ENCODE peak calls at places on chromosome 4, in seven cellular contexts. M is MCF 10A, T is epithelial cell of esophagus, C is mucosa of descending colon, X is heart left ventricle, I is SK-N-SH, J is lower leg skin. Z is an unnamed sample.

GRCh38 chr4:82128355-82128754 is 245.4 kb downstream of the HNRNPD start:
- DNase-seq in I (no peak), M (no peak), T (no peak), J (no peak), X (no peak), C (no peak), Z (no peak)

GRCh38 chr4:140168474-140168873 is 14.5 kb upstream of the MAML3 start:
- DNase-seq in T (no peak), C (no peak), M (no peak), X (no peak), J (no peak), I (no peak), Z (no peak)

GRCh38 chr4:118740869-118741268 is 55.7 kb downstream of the METTL14 start:
- DNase-seq in J (no peak), T (no peak), I (peak), C (no peak), X (no peak), M (peak), Z (no peak)

GRCh38 chr4:86857341-86858052 is 8.3 kb upstream of the SLC10A6 start:
- DNase-seq in M (no peak), T (peak), I (no peak), C (no peak), J (no peak), X (no peak), Z (no peak)

GRCh38 chr4:189912170-189912569 is 28.5 kb upstream of the FRG1 start:
- DNase-seq in J (no peak), X (no peak), T (peak), C (no peak), M (no peak), I (no peak), Z (no peak)

GRCh38 chr4:126899382-126899801 is 733.4 kb upstream of the INTU start:
- DNase-seq in M (peak), J (peak), I (no peak), T (peak), X (peak), C (no peak), Z (no peak)

GRCh38 chr4:78532046-78532445 is 19.5 kb upstream of the ANXA3 start:
- DNase-seq in T (peak), X (no peak), J (no peak), C (no peak), I (no peak), M (no peak), Z (no peak)

GRCh38 chr4:79174855-79175254 is 151.0 kb downstream of the NAA11 start:
- DNase-seq in J (no peak), I (no peak), C (no peak), X (no peak), T (no peak), M (no peak), Z (no peak)

GRCh38 chr4:55397521-55398321 is 2.0 kb downstream of the TMEM165 start:
- DNase-seq in X (no peak), I (no peak), M (peak), T (peak), J (no peak), C (no peak), Z (no peak)

GRCh38 chr4:87985097-87985886 is 9.8 kb downstream of the SPP1 start:
- DNase-seq in J (no peak), M (peak), I (peak), T (peak), C (peak), X (peak), Z (peak)

GRCh38 chr4:41360911-41361830 is 104.4 kb downstream of the UCHL1 start:
- DNase-seq in M (peak), X (peak), C (peak), T (peak), J (peak), I (peak), Z (peak)
- TF ChIP-seq CTCF in M (no peak), X (no peak), C (no peak), T (no peak), J (no peak), I (no peak), Z (no peak)

DNA sequence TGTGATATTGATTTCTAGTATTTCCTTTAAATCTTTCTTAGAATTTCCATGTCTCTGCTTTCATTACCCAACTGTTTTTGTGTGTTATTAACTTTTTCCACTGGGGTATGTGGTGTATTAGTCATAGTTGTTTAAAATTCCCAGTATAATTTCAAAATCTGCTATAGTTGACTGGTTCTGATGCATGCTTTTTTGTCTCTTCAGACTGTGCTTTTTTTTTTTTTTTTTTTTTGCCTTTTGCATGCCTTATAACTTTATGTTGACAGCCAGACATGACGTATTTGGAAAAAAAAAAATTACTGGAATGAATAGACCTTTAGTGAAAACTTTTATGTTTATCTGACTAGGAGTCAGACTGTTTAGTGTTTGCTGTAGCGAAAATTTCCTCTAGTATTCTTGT is 580.4 kb downstream of the ANKRD50 start:
- DNase-seq in C (no peak), T (no peak), I (no peak), X (no peak), M (no peak), J (no peak), Z (no peak)
- TF ChIP-seq CTCF in C (no peak), T (no peak), I (no peak), X (no peak), M (no peak), J (no peak), Z (no peak)

GRCh38 chr4:24808261-24808660 is 12.9 kb downstream of the SOD3 start:
- DNase-seq in J (no peak), I (no peak), C (no peak), T (no peak), M (no peak), X (no peak), Z (no peak)

GRCh38 chr4:24807611-24808010 is 12.2 kb downstream of the SOD3 start:
- DNase-seq in I (no peak), M (no peak), T (no peak), J (no peak), X (no peak), C (no peak), Z (no peak)

GRCh38 chr4:24805566-24805965 is 10.2 kb downstream of the SOD3 start:
- DNase-seq in J (no peak), M (no peak), C (no peak), T (no peak), I (no peak), X (no peak), Z (no peak)

GRCh38 chr4:24805036-24805435 is 9.7 kb downstream of the SOD3 start:
- DNase-seq in C (no peak), T (peak), M (peak), I (no peak), J (no peak), X (no peak), Z (no peak)

DNA sequence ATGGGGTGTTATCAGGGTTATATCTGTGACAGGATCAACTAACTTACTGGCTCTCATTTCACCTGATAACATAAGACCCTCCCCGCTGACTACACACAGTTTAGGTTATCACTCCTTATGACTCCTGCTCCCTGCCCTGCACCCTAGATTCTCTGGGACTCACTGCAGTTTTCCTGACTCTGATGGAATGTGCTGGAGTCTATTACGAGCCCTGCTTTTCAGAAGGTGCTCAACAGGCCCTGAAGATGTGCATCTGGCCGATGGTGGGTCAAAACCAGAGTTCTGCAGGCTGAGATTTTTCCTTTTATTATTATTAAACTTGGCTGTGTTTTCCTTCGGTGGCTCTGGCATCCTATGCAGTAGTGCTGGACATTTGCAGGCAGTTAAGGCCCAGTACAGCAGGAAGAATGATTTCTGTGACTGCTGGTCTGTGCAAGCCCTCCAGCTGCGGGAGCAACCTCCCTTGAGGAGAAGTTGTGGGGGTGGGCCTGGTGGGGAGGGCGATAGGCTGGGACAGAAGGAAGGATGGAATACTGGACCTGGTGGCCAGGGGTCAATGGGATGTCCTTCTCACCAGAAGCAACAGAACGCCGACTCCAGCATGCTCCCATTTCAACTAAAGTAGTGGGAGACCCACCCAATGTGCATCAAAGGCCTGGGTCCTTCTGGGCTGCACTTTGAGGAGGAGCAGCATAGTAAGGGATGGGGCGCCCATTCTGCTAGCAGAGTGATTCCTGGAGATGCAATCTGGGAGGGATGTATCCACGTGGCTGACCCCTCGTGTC is 11.0 kb downstream of the SOD3 start:
- DNase-seq in X (no peak), T (no peak), C (no peak), J (no peak), I (no peak), M (no peak), Z (no peak)
- TF ChIP-seq CTCF in X (no peak), T (no peak), C (no peak), J (no peak), I (no peak), M (no peak), Z (no peak)

GRCh38 chr4:84258905-84259830 is 239.9 kb downstream of the NKX6-1 start:
- DNase-seq in M (peak), J (no peak), T (peak), I (no peak), X (no peak), C (no peak), Z (no peak)
- TF ChIP-seq CTCF in M (peak), J (no peak), T (peak), I (peak), X (peak), C (no peak), Z (peak)